ENCODE peak calls at places on chromosomes 7 and 10, in seven cellular contexts. V is activated T-helper 2 cell treated with anti-CD3 and anti-CD28 coated beads, Interferon-gamma antibody, Interleukin-2, Interleukin-4, amounts not matched to agents 10 μg/mL and 5 μg/mL and 100 μg/mL, durations not matched to agents 14 hours and 24 hours and 36 hours; S is stimulated activated CD4-positive, alpha-beta T cell treated with anti-CD3 and anti-CD28 coated beads, Interleukin-1b, Interleukin-23, amount 100 ng/mL, for 1 hour; R is PC-9; Y is left lung; A is brain microvascular endothelial cell; C is NCI-H1092. T is an unnamed sample.

GRCh38 chr7:32915041-32915536 is 23.5 kb upstream of the KBTBD2 start:
- DNase-seq in S (no peak), C (no peak), R (no peak), Y (no peak), V (no peak), A (no peak), T (no peak)

GRCh38 chr10:514137-514671 is 175.3 kb downstream of the DIP2C start:
- DNase-seq in A (no peak), C (peak; percentile 78), Y (no peak), V (no peak), S (no peak), R (no peak), T (peak; percentile 83)

GRCh38 chr10:126521354-126521753 is 133.1 kb upstream of the ADAM12 start:
- DNase-seq in C (no peak), V (no peak), R (peak; percentile 84), A (no peak), Y (no peak), S (no peak), T (no peak)

GRCh38 chr10:64648915-64649314 is 1127.7 kb downstream of the REEP3 start:
- DNase-seq in R (no peak), S (no peak), C (no peak), V (no peak), A (no peak), Y (no peak), T (no peak)

GRCh38 chr7:75688200-75689136 is 50.3 kb downstream of the HIP1 start:
- DNase-seq in S (no peak), A (no peak), R (no peak), C (peak; percentile 93), V (no peak), Y (no peak), T (no peak)

GRCh38 chr10:83680470-83680891 is 458.8 kb upstream of the GHITM start:
- DNase-seq in C (no peak), V (peak; percentile 46), A (no peak), R (no peak), Y (no peak), S (no peak), T (no peak)

GRCh38 chr10:110474017-110474416 is 23.7 kb upstream of the DUSP5 start:
- DNase-seq in Y (no peak), A (no peak), C (no peak), V (no peak), S (no peak), R (no peak), T (no peak)

GRCh38 chr10:94232711-94233383 is 129.9 kb downstream of the NOC3L start:
- DNase-seq in C (no peak), R (no peak), A (peak; percentile 25), V (no peak), S (no peak), Y (no peak), T (no peak)

GRCh38 chr7:15159239-15159638 is 256.7 kb upstream of the DGKB start:
- DNase-seq in C (no peak), A (no peak), Y (no peak), V (no peak), R (peak; percentile 28), S (no peak), T (no peak)

GRCh38 chr7:46478046-46478445 is 557.0 kb upstream of the IGFBP3 start:
- DNase-seq in A (peak; percentile 73), C (no peak), V (no peak), R (no peak), S (no peak), Y (no peak), T (no peak)

GRCh38 chr7:53458636-53459035 is 423.2 kb downstream of the POM121L12 start:
- DNase-seq in A (no peak), S (no peak), C (no peak), Y (no peak), R (no peak), V (no peak), T (no peak)

GRCh38 chr7:94907420-94908203 is at the start of gene PPP1R9A:
- DNase-seq in Y (peak; percentile 41), V (no peak), S (no peak), C (peak; percentile 57), R (no peak), A (no peak), T (peak; percentile 31)

GRCh38 chr7:124655990-124656389 is 109.6 kb downstream of the GPR37 start:
- DNase-seq in S (no peak), A (no peak), Y (no peak), V (no peak), C (peak; percentile 45), R (no peak), T (peak; percentile 18)

GRCh38 chr10:6404127-6405072 is 175.7 kb downstream of the PRKCQ start:
- DNase-seq in R (no peak), V (no peak), S (no peak), C (no peak), A (no peak), Y (no peak), T (no peak)

GRCh38 chr10:77582710-77583115 is 54.9 kb downstream of the KCNMA1 start:
- DNase-seq in Y (peak; percentile 56), A (peak; percentile 84), V (no peak), C (no peak), S (no peak), R (peak; percentile 96), T (no peak)

GRCh38 chr10:104049497-104050250 is 36.0 kb downstream of the COL17A1 start:
- DNase-seq in C (no peak), S (no peak), Y (no peak), A (peak; percentile 52), V (no peak), R (peak; percentile 70), T (no peak)

T was measured in NCI-H510A.